ENCODE peak calls at places on chromosomes 6 and 20, in seven cellular contexts. One of them, this sample, is unnamed.

GRCh38 chr20:37880726-37881591 is 22.0 kb upstream of the VSTM2L start:
- DNase-seq in IMR-90: no peak
- DNase-seq in PC-3: peak
- DNase-seq in A549: no peak
- DNase-seq in ascending aorta: no peak
- DNase-seq in cardiac fibroblast: peak
- DNase-seq in pancreas: no peak
- DNase-seq in this sample: no peak

GRCh38 chr6:170258395-170258794 is 32.5 kb downstream of the DLL1 start:
- DNase-seq in pancreas: no peak
- DNase-seq in A549: no peak
- DNase-seq in PC-3: no peak
- DNase-seq in ascending aorta: no peak
- DNase-seq in cardiac fibroblast: no peak
- DNase-seq in IMR-90: no peak
- DNase-seq in this sample: no peak

GRCh38 chr6:45163952-45164766 is 164.0 kb upstream of the RUNX2 start:
- DNase-seq in cardiac fibroblast: peak
- DNase-seq in PC-3: peak
- DNase-seq in pancreas: no peak
- DNase-seq in IMR-90: no peak
- DNase-seq in ascending aorta: no peak
- DNase-seq in A549: no peak
- DNase-seq in this sample: no peak

GRCh38 chr20:51398552-51398951 is 144.0 kb downstream of the NFATC2 start:
- DNase-seq in IMR-90: no peak
- DNase-seq in A549: no peak
- DNase-seq in cardiac fibroblast: no peak
- DNase-seq in pancreas: no peak
- DNase-seq in PC-3: no peak
- DNase-seq in ascending aorta: no peak
- DNase-seq in this sample: no peak

GRCh38 chr6:169520104-169520503 is 181.7 kb downstream of the WDR27 start:
- DNase-seq in pancreas: no peak
- DNase-seq in ascending aorta: no peak
- DNase-seq in cardiac fibroblast: peak
- DNase-seq in A549: no peak
- DNase-seq in PC-3: no peak
- DNase-seq in IMR-90: peak
- DNase-seq in this sample: peak

GRCh38 chr6:159002432-159003160 is 2.6 kb upstream of the RSPH3 start:
- DNase-seq in cardiac fibroblast: peak
- DNase-seq in A549: no peak
- DNase-seq in ascending aorta: no peak
- DNase-seq in PC-3: peak
- DNase-seq in pancreas: no peak
- DNase-seq in IMR-90: peak
- DNase-seq in this sample: no peak

GRCh38 chr6:157761331-157761921 is 61.6 kb upstream of the SNX9 start:
- DNase-seq in IMR-90: peak
- DNase-seq in A549: no peak
- DNase-seq in pancreas: no peak
- DNase-seq in ascending aorta: no peak
- DNase-seq in PC-3: peak
- DNase-seq in cardiac fibroblast: peak
- DNase-seq in this sample: no peak

GRCh38 chr20:48181536-48181935 is 396.3 kb upstream of the SULF2 start:
- DNase-seq in PC-3: no peak
- DNase-seq in IMR-90: no peak
- DNase-seq in ascending aorta: no peak
- DNase-seq in pancreas: no peak
- DNase-seq in cardiac fibroblast: no peak
- DNase-seq in A549: no peak
- DNase-seq in this sample: no peak

GRCh38 chr6:57242505-57242904 is 20.4 kb upstream of the RAB23 start:
- DNase-seq in cardiac fibroblast: peak
- DNase-seq in ascending aorta: no peak
- DNase-seq in pancreas: no peak
- DNase-seq in A549: peak
- DNase-seq in PC-3: peak
- DNase-seq in IMR-90: peak
- DNase-seq in this sample: no peak

GRCh38 chr20:14334306-14334930 is 3.0 kb downstream of the FLRT3 start:
- DNase-seq in IMR-90: peak
- DNase-seq in PC-3: peak
- DNase-seq in A549: peak
- DNase-seq in pancreas: no peak
- DNase-seq in cardiac fibroblast: peak
- DNase-seq in ascending aorta: no peak
- DNase-seq in this sample: no peak

GRCh38 chr20:61520761-61521460 is 268.9 kb downstream of the CDH4 start:
- DNase-seq in ascending aorta: no peak
- DNase-seq in IMR-90: peak
- DNase-seq in PC-3: no peak
- DNase-seq in A549: no peak
- DNase-seq in pancreas: no peak
- DNase-seq in cardiac fibroblast: peak
- DNase-seq in this sample: no peak

GRCh38 chr6:53041356-53041755 is 23.8 kb upstream of the FBXO9 start:
- DNase-seq in IMR-90: peak
- DNase-seq in PC-3: peak
- DNase-seq in A549: no peak
- DNase-seq in ascending aorta: no peak
- DNase-seq in pancreas: no peak
- DNase-seq in cardiac fibroblast: peak
- DNase-seq in this sample: no peak

GRCh38 chr6:155154158-155154830 is 109.5 kb upstream of the CLDN20 start:
- DNase-seq in pancreas: no peak
- DNase-seq in cardiac fibroblast: peak
- DNase-seq in IMR-90: peak
- DNase-seq in ascending aorta: no peak
- DNase-seq in PC-3: peak
- DNase-seq in A549: no peak
- DNase-seq in this sample: peak

GRCh38 chr6:167751579-167752115 is 75.1 kb upstream of the AFDN start:
- DNase-seq in cardiac fibroblast: no peak
- DNase-seq in ascending aorta: peak
- DNase-seq in pancreas: no peak
- DNase-seq in PC-3: no peak
- DNase-seq in A549: no peak
- DNase-seq in IMR-90: no peak
- DNase-seq in this sample: no peak

GRCh38 chr20:18276821-18277220 is 11.5 kb upstream of the ZNF133 start:
- DNase-seq in pancreas: peak
- DNase-seq in PC-3: peak
- DNase-seq in IMR-90: peak
- DNase-seq in ascending aorta: peak
- DNase-seq in cardiac fibroblast: peak
- DNase-seq in A549: peak
- DNase-seq in this sample: peak

GRCh38 chr20:37647946-37648345 is 45.9 kb upstream of the CTNNBL1 start:
- DNase-seq in cardiac fibroblast: no peak
- DNase-seq in ascending aorta: no peak
- DNase-seq in pancreas: no peak
- DNase-seq in PC-3: no peak
- DNase-seq in IMR-90: no peak
- DNase-seq in A549: no peak
- DNase-seq in this sample: no peak

GRCh38 chr20:1302578-1303541 is 26.1 kb downstream of the SDCBP2 start:
- DNase-seq in ascending aorta: no peak
- DNase-seq in IMR-90: no peak
- DNase-seq in PC-3: no peak
- DNase-seq in cardiac fibroblast: no peak
- DNase-seq in A549: no peak
- DNase-seq in pancreas: no peak
- DNase-seq in this sample: no peak

GRCh38 chr20:36754656-36755222 is 8.8 kb upstream of the NDRG3 start:
- DNase-seq in pancreas: no peak
- DNase-seq in A549: peak
- DNase-seq in ascending aorta: peak
- DNase-seq in IMR-90: peak
- DNase-seq in cardiac fibroblast: peak
- DNase-seq in PC-3: peak
- DNase-seq in this sample: no peak

GRCh38 chr6:101539510-101540245 is 146.2 kb downstream of the GRIK2 start:
- DNase-seq in A549: no peak
- DNase-seq in IMR-90: peak
- DNase-seq in pancreas: no peak
- DNase-seq in cardiac fibroblast: peak
- DNase-seq in ascending aorta: no peak
- DNase-seq in PC-3: peak
- DNase-seq in this sample: no peak

GRCh38 chr20:1005452-1006027 is 3.4 kb upstream of the RSPO4 start:
- DNase-seq in A549: peak
- DNase-seq in IMR-90: peak
- DNase-seq in cardiac fibroblast: peak
- DNase-seq in pancreas: no peak
- DNase-seq in ascending aorta: peak
- DNase-seq in PC-3: peak
- DNase-seq in this sample: peak

GRCh38 chr6:28742668-28743270 is 181.0 kb downstream of the TRIM27 start:
- DNase-seq in A549: peak
- DNase-seq in IMR-90: peak
- DNase-seq in PC-3: peak
- DNase-seq in pancreas: no peak
- DNase-seq in cardiac fibroblast: peak
- DNase-seq in ascending aorta: no peak
- DNase-seq in this sample: peak

GRCh38 chr6:167709196-167709595 is 117.5 kb upstream of the AFDN start:
- DNase-seq in ascending aorta: no peak
- DNase-seq in A549: no peak
- DNase-seq in cardiac fibroblast: no peak
- DNase-seq in PC-3: no peak
- DNase-seq in pancreas: no peak
- DNase-seq in IMR-90: no peak
- DNase-seq in this sample: no peak

GRCh38 chr20:8094415-8094818 is 37.6 kb upstream of the PLCB1 start:
- DNase-seq in PC-3: peak
- DNase-seq in pancreas: no peak
- DNase-seq in ascending aorta: peak
- DNase-seq in IMR-90: peak
- DNase-seq in cardiac fibroblast: peak
- DNase-seq in A549: no peak
- DNase-seq in this sample: peak

GRCh38 chr6:74256387-74257180 is 560.6 kb downstream of the CD109 start:
- DNase-seq in ascending aorta: no peak
- DNase-seq in A549: no peak
- DNase-seq in cardiac fibroblast: no peak
- DNase-seq in pancreas: no peak
- DNase-seq in IMR-90: peak
- DNase-seq in PC-3: no peak
- DNase-seq in this sample: no peak

GRCh38 chr6:41167173-41167963 is 4.5 kb upstream of the TREM2 start:
- DNase-seq in ascending aorta: no peak
- DNase-seq in IMR-90: peak
- DNase-seq in cardiac fibroblast: peak
- DNase-seq in PC-3: peak
- DNase-seq in A549: no peak
- DNase-seq in pancreas: no peak
- DNase-seq in this sample: peak

GRCh38 chr20:14599613-14600012 is 262.2 kb upstream of the FLRT3 start:
- DNase-seq in PC-3: no peak
- DNase-seq in IMR-90: no peak
- DNase-seq in pancreas: no peak
- DNase-seq in ascending aorta: no peak
- DNase-seq in A549: no peak
- DNase-seq in cardiac fibroblast: no peak
- DNase-seq in this sample: no peak

GRCh38 chr20:63536997-63537524 is at the start of gene PTK6:
- DNase-seq in A549: peak
- DNase-seq in IMR-90: no peak
- DNase-seq in cardiac fibroblast: no peak
- DNase-seq in PC-3: peak
- DNase-seq in pancreas: peak
- DNase-seq in ascending aorta: no peak
- DNase-seq in this sample: no peak
- H3K4me3 ChIP-seq in A549: peak
- H3K4me3 ChIP-seq in IMR-90: peak
- H3K4me3 ChIP-seq in cardiac fibroblast: peak
- H3K4me3 ChIP-seq in PC-3: peak
- H3K4me3 ChIP-seq in pancreas: no peak
- H3K4me3 ChIP-seq in ascending aorta: peak
- H3K4me3 ChIP-seq in this sample: peak

GRCh38 chr6:23246901-23247300 is 677.5 kb downstream of the HDGFL1 start:
- DNase-seq in cardiac fibroblast: no peak
- DNase-seq in PC-3: peak
- DNase-seq in ascending aorta: no peak
- DNase-seq in IMR-90: no peak
- DNase-seq in pancreas: no peak
- DNase-seq in A549: no peak
- DNase-seq in this sample: no peak
- TF ChIP-seq CTCF in cardiac fibroblast: no peak
- TF ChIP-seq CTCF in PC-3: no peak
- TF ChIP-seq CTCF in ascending aorta: no peak
- TF ChIP-seq CTCF in IMR-90: no peak
- TF ChIP-seq CTCF in pancreas: no peak
- TF ChIP-seq CTCF in A549: no peak
- TF ChIP-seq CTCF in this sample: no peak

DNA sequence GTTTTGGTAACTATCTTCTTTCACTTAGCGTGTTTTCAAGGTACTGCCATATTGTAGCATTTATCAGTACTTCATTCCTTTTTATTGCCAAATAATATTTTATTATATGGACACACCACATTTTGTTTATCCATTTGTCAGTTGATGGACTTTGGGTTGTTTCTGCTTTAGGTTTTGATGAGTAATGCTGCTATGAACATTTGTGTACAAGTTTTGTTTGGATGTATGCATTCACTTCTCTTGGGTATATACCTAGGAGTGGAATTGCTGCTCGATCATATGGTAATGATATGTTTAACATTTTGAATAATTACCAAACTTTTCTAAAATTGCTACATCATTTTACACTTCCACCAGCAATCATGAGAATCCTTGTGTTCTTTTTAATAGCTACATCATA is 6.4 kb upstream of the SLC22A7 start:
- DNase-seq in cardiac fibroblast: no peak
- DNase-seq in A549: no peak
- DNase-seq in IMR-90: no peak
- DNase-seq in pancreas: no peak
- DNase-seq in PC-3: no peak
- DNase-seq in ascending aorta: no peak
- DNase-seq in this sample: no peak
- H3K4me3 ChIP-seq in cardiac fibroblast: no peak
- H3K4me3 ChIP-seq in A549: no peak
- H3K4me3 ChIP-seq in IMR-90: no peak
- H3K4me3 ChIP-seq in pancreas: no peak
- H3K4me3 ChIP-seq in PC-3: no peak
- H3K4me3 ChIP-seq in ascending aorta: no peak
- H3K4me3 ChIP-seq in this sample: no peak

GRCh38 chr6:100257661-100258395 is 206.9 kb downstream of the SIM1 start:
- DNase-seq in ascending aorta: no peak
- DNase-seq in cardiac fibroblast: peak
- DNase-seq in A549: peak
- DNase-seq in PC-3: peak
- DNase-seq in IMR-90: peak
- DNase-seq in pancreas: no peak
- DNase-seq in this sample: no peak
- TF ChIP-seq CTCF in ascending aorta: no peak
- TF ChIP-seq CTCF in cardiac fibroblast: no peak
- TF ChIP-seq CTCF in A549: peak
- TF ChIP-seq CTCF in PC-3: peak
- TF ChIP-seq CTCF in IMR-90: peak
- TF ChIP-seq CTCF in pancreas: no peak
- TF ChIP-seq CTCF in this sample: peak

This sample was measured in LNCaP clone FGC.